ENCODE peak calls at places on chromosomes 3 and 15, in seven cellular contexts. Y, P, R, E, O, A and L are unnamed samples. For H3K36me3 and H3K4me1, the result is how much of the 10 kb centered on the place peaks cover.

GRCh38 chr3:16513141-16514020 is at the start of gene RFTN1:
- DNase-seq in A (peak), P (peak), O (peak), E (peak), R (no peak), Y (peak), L (no peak)

GRCh38 chr3:46087871-46088270 is 60.6 kb upstream of the XCR1 start:
- DNase-seq in Y (peak), P (no peak), A (no peak), O (no peak), E (no peak), R (no peak), L (peak)

GRCh38 chr3:100838157-100838556 is 128.9 kb downstream of the TFG start:
- DNase-seq in Y (no peak), E (no peak), O (no peak), P (no peak), R (no peak), A (no peak), L (no peak)

GRCh38 chr3:155230382-155230781 is 63.1 kb downstream of the STRIT1 start:
- DNase-seq in O (no peak), E (no peak), P (no peak), R (no peak), A (no peak), Y (peak), L (no peak)

GRCh38 chr3:141797819-141798405 is 34.7 kb downstream of the GRK7 start:
- DNase-seq in R (no peak), A (no peak), O (no peak), E (no peak), P (peak), Y (no peak), L (no peak)

GRCh38 chr15:58489693-58490404 is 58.1 kb downstream of the LIPC start:
- DNase-seq in E (no peak), O (no peak), P (no peak), A (no peak), R (no peak), Y (no peak), L (no peak)

GRCh38 chr3:118988198-118988842 is 46.3 kb downstream of the IGSF11 start:
- DNase-seq in E (no peak), A (no peak), P (no peak), Y (no peak), R (no peak), O (no peak), L (no peak)

GRCh38 chr15:45550436-45550835 is 27.9 kb upstream of the SLC30A4 start:
- DNase-seq in Y (peak), E (no peak), A (no peak), P (no peak), R (no peak), O (no peak), L (no peak)

GRCh38 chr3:161430307-161430706 is 59.0 kb upstream of the SPTSSB start:
- DNase-seq in A (no peak), R (no peak), O (no peak), P (no peak), E (no peak), Y (no peak), L (no peak)

GRCh38 chr3:185702564-185703225 is 116.6 kb downstream of the SENP2 start:
- DNase-seq in P (no peak), A (peak), Y (no peak), R (no peak), O (no peak), E (no peak), L (peak)

GRCh38 chr15:41913251-41913650 is 19.4 kb upstream of the SPTBN5 start:
- DNase-seq in E (no peak), R (no peak), Y (no peak), P (no peak), O (no peak), A (no peak), L (no peak)

GRCh38 chr3:128226794-128227399 is 73.6 kb downstream of the EEFSEC start:
- DNase-seq in E (peak), O (peak), A (no peak), P (no peak), R (no peak), Y (peak), L (peak)

GRCh38 chr15:78259232-78259631 is 5.1 kb upstream of the DNAJA4 start:
- DNase-seq in P (no peak), O (no peak), A (no peak), R (no peak), E (no peak), Y (no peak), L (no peak)

GRCh38 chr3:44444437-44444836 is 33.0 kb downstream of the ZNF445 start:
- DNase-seq in Y (no peak), E (no peak), P (no peak), A (no peak), O (no peak), R (no peak), L (no peak)
- H3K36me3 ChIP-seq in Y (under half), E (under half), P (under half), A (under half), O (under half), R (under half), L (under half)

DNA sequence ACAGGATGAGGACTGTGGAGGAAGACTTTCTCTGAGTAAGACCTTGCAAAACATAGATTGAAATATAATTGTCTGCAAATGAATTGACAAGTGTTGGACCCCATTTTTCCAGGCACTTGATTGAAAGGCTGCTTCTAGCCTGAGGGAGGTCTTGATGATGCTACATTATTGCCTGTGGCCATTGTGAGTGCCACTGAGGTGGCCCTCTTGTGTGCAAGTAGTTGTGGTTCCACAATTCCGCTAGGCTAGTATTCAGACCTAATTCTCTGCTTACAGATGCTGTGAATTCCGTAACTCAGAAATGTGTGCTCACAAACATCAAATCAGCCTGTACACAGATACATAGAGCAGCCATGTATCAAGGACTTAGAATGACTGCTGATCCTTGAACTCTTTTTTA is 34.6 kb downstream of the FNDC3B start:
- DNase-seq in A (no peak), O (no peak), E (no peak), R (no peak), P (no peak), Y (no peak), L (no peak)
- H3K4me1 ChIP-seq in A (under half), O (under half), E (under half), R (under half), P (half or more), Y (under half), L (under half)

GRCh38 chr15:51939216-51939615 is 32.4 kb downstream of the LEO1 start:
- DNase-seq in P (no peak), R (no peak), O (no peak), A (no peak), E (no peak), Y (no peak), L (no peak)
- H3K36me3 ChIP-seq in P (under half), R (under half), O (under half), A (under half), E (under half), Y (under half), L (under half)

GRCh38 chr3:23422511-23422851 is 219.4 kb downstream of the UBE2E2 start:
- DNase-seq in O (no peak), P (no peak), R (no peak), Y (no peak), A (no peak), E (peak), L (no peak)
- H3K4me1 ChIP-seq in O (under half), P (under half), R (under half), Y (under half), A (under half), E (under half), L (under half)

GRCh38 chr3:168154101-168154500 is 58.4 kb upstream of the GOLIM4 start:
- DNase-seq in E (no peak), R (no peak), Y (no peak), O (no peak), P (no peak), A (no peak), L (no peak)
- H3K36me3 ChIP-seq in E (under half), R (under half), Y (under half), O (under half), P (under half), A (under half), L (under half)

DNA sequence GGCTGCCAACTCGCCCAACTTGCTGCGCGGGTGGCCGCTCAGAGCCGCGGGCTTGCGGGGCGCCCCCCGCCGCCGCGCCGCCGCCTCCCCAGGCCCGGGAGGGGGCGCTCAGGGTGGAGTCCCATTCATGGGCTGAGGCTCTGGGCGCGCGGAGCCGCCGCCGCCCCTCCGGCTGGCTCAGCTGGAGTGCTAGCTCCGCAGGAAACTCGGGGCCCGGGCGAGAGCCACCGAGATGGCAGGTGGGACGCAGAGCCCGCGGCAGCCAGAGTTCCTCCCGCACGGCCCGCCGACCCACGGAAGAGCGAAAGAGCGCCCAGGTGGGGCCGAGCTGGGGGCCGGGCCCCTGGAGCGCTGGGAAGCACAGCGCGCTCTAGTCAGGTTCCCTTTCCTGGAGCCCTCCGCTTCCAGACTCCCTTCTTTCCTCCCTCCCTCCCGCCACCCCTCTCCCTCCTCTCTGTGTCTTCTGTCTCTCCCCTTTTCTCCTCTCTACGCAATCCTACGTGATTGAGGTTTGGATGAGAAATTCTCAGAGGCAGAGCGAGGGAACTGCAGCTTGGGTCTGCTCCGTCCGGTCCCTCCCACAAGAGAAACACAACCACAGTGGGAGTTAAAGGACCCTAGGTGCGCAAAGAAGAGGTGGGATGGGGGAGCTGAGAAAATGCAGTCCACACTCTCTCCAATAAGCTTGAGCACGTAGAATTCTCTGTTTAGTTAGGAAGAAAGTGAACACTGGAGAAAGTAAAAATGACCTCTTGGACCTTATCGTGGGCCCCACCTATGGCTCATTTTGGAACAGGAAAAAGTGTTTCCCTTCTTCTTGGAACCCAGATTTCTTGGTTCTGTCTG is 317.3 kb downstream of the FGF12 start:
- DNase-seq in R (no peak), E (peak), A (no peak), O (no peak), P (peak), Y (peak), L (no peak)
- H3K4me1 ChIP-seq in R (under half), E (under half), A (under half), O (under half), P (under half), Y (under half), L (under half)

GRCh38 chr3:120445654-120446053 is 5.1 kb downstream of the FSTL1 start:
- DNase-seq in A (no peak), P (no peak), E (no peak), R (no peak), Y (no peak), O (no peak), L (no peak)
- H3K36me3 ChIP-seq in A (under half), P (under half), E (under half), R (under half), Y (half or more), O (under half), L (under half)

GRCh38 chr3:50580683-50581458 is 11.5 kb downstream of the HEMK1 start:
- DNase-seq in P (no peak), R (no peak), Y (no peak), E (no peak), O (no peak), A (no peak), L (no peak)
- H3K4me1 ChIP-seq in P (under half), R (under half), Y (under half), E (under half), O (under half), A (under half), L (under half)

DNA sequence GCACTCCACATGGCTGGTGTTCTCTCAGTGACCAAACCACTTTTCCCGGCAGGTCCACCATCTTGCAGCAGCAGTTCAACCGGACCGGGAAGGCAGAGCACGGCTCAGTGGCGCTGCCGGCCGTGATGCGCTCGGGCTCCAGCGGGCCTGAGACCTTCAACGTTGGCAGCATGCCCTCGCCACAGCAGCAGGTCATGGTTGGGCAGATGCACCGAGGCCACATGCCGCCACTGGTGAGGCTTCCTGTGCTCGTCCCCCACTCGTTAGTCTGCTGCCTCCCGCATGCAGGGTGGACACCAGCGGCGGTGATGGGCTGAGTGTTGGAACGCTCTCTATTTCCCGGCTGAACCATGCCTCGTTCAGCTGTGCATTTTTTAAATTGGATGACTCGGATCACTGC is 344.9 kb upstream of the TPM1 start:
- DNase-seq in E (no peak), P (no peak), R (no peak), A (no peak), Y (no peak), O (no peak), L (no peak)
- H3K36me3 ChIP-seq in E (under half), P (under half), R (under half), A (under half), Y (under half), O (under half), L (under half)